ENCODE peak calls at places on chromosomes 3 and 15, in four cellular contexts. I is osteocyte, K is AG04450, B is progenitor cell of endocrine pancreas. D is an unnamed sample.

GRCh38 chr15:51499379-51499976 is 123.1 kb downstream of the DMXL2 start:
- DNase-seq in I (no peak), K (peak; percentile 15), B (no peak), D (no peak)

GRCh38 chr3:186273586-186273985 is 88.4 kb downstream of the DGKG start:
- DNase-seq in I (no peak), K (no peak), B (no peak), D (no peak)

GRCh38 chr3:104438761-104439160 is 927.9 kb upstream of the ALCAM start:
- DNase-seq in I (no peak), K (no peak), B (no peak), D (no peak)

GRCh38 chr3:43036621-43037331 is 57.7 kb downstream of the GASK1A start:
- DNase-seq in I (peak; percentile 68), K (no peak), B (no peak), D (no peak)

GRCh38 chr3:170063691-170064090 is 25.9 kb downstream of the GPR160 start:
- DNase-seq in I (no peak), K (no peak), B (no peak), D (no peak)

GRCh38 chr3:133292251-133292650 is 107.6 kb upstream of the BFSP2 start:
- DNase-seq in I (no peak), K (no peak), B (no peak), D (no peak)

GRCh38 chr3:170953229-170953628 is 44.8 kb upstream of the EIF5A2 start:
- DNase-seq in I (no peak), K (no peak), B (no peak), D (no peak)

GRCh38 chr15:24886538-24886937 is 68.2 kb upstream of the SNRPN start:
- DNase-seq in I (no peak), K (no peak), B (no peak), D (no peak)

GRCh38 chr3:50170689-50171088 is 15.6 kb downstream of the SEMA3F start:
- DNase-seq in I (no peak), K (peak; percentile 26), B (no peak), D (no peak)

GRCh38 chr15:29674661-29675533 is 147.4 kb downstream of the TJP1 start:
- DNase-seq in I (peak; percentile 89), K (no peak), B (peak; percentile 90), D (peak; percentile 73)

GRCh38 chr3:58642846-58643245 is 23.7 kb downstream of the FAM3D start:
- DNase-seq in I (peak; percentile 73), K (no peak), B (no peak), D (no peak)

GRCh38 chr15:67127925-67128324 is 62.5 kb downstream of the SMAD3 start:
- DNase-seq in I (no peak), K (peak; percentile 94), B (no peak), D (no peak)

GRCh38 chr3:111369953-111370352 is 172.0 kb upstream of the CD96 start:
- DNase-seq in I (no peak), K (no peak), B (no peak), D (no peak)

GRCh38 chr15:59158701-59159034 is 48.0 kb upstream of the LDHAL6B start:
- DNase-seq in I (no peak), K (no peak), B (no peak), D (no peak)

GRCh38 chr3:126557415-126557745 is 1.4 kb downstream of the C3orf22 start:
- DNase-seq in I (peak; percentile 83), K (no peak), B (peak; percentile 5), D (peak; percentile 9)

GRCh38 chr15:76994001-76994400 is 925 bp upstream of the PSTPIP1 start:
- DNase-seq in I (no peak), K (no peak), B (no peak), D (no peak)

GRCh38 chr3:177777699-177778098 is 580.4 kb upstream of the TBL1XR1 start:
- DNase-seq in I (no peak), K (no peak), B (no peak), D (no peak)

GRCh38 chr15:48622227-48622626 is 23.3 kb downstream of the FBN1 start:
- DNase-seq in I (no peak), K (no peak), B (no peak), D (no peak)

GRCh38 chr3:125350597-125350996 is 24.5 kb downstream of the ZNF148 start:
- DNase-seq in I (no peak), K (no peak), B (no peak), D (no peak)

GRCh38 chr3:28824316-28824715 is 456.6 kb upstream of the RBMS3 start:
- DNase-seq in I (no peak), K (no peak), B (no peak), D (no peak)

GRCh38 chr3:45583021-45583851 is 11.3 kb upstream of the LIMD1 start:
- DNase-seq in I (no peak), K (no peak), B (no peak), D (no peak)

GRCh38 chr15:36066757-36067156 is 512.7 kb upstream of the CDIN1 start:
- DNase-seq in I (no peak), K (no peak), B (no peak), D (no peak)

GRCh38 chr3:137205394-137206060 is 247.7 kb downstream of the IL20RB start:
- DNase-seq in I (no peak), K (no peak), B (no peak), D (no peak)

GRCh38 chr3:9422712-9423424 is 25.5 kb downstream of the SETD5 start:
- DNase-seq in I (peak; percentile 89), K (peak; percentile 92), B (no peak), D (peak; percentile 67)

GRCh38 chr3:126108689-126109075 is 24.8 kb upstream of the SLC41A3 start:
- DNase-seq in I (peak; percentile 49), K (no peak), B (peak; percentile 3), D (peak; percentile 9)

GRCh38 chr15:95669146-95669922 is 661.2 kb upstream of the NR2F2 start:
- DNase-seq in I (no peak), K (no peak), B (no peak), D (no peak)

GRCh38 chr3:28726840-28727239 is 378.2 kb upstream of the AZI2 start:
- DNase-seq in I (no peak), K (no peak), B (peak; percentile 22), D (no peak)

GRCh38 chr3:141796436-141797166 is 33.4 kb downstream of the GRK7 start:
- DNase-seq in I (no peak), K (no peak), B (no peak), D (no peak)

GRCh38 chr3:48960841-48961413 is 29.1 kb upstream of the P4HTM start:
- DNase-seq in I (no peak), K (no peak), B (no peak), D (no peak)

GRCh38 chr3:197866035-197866434 is 75.0 kb downstream of the LRCH3 start:
- DNase-seq in I (no peak), K (no peak), B (no peak), D (no peak)

GRCh38 chr3:126979076-126979628 is 3.8 kb upstream of the PLXNA1 start:
- DNase-seq in I (no peak), K (no peak), B (no peak), D (no peak)

GRCh38 chr3:100097919-100098896 is 16.1 kb downstream of the FILIP1L start:
- DNase-seq in I (no peak), K (no peak), B (no peak), D (no peak)

GRCh38 chr15:51726302-51727073 is 11.0 kb downstream of the LYSMD2 start:
- DNase-seq in I (no peak), K (peak; percentile 68), B (no peak), D (no peak)

GRCh38 chr3:46478341-46478740 is 13.6 kb upstream of the LTF start:
- DNase-seq in I (no peak), K (no peak), B (no peak), D (no peak)

GRCh38 chr3:187889601-187890404 is 144.5 kb upstream of the BCL6 start:
- DNase-seq in I (no peak), K (no peak), B (no peak), D (no peak)

GRCh38 chr15:27989428-27989827 is 109.7 kb downstream of the OCA2 start:
- DNase-seq in I (no peak), K (no peak), B (no peak), D (no peak)

GRCh38 chr3:112651076-112651475 is 10.1 kb upstream of the CCDC80 start:
- DNase-seq in I (no peak), K (no peak), B (no peak), D (no peak)

DNA sequence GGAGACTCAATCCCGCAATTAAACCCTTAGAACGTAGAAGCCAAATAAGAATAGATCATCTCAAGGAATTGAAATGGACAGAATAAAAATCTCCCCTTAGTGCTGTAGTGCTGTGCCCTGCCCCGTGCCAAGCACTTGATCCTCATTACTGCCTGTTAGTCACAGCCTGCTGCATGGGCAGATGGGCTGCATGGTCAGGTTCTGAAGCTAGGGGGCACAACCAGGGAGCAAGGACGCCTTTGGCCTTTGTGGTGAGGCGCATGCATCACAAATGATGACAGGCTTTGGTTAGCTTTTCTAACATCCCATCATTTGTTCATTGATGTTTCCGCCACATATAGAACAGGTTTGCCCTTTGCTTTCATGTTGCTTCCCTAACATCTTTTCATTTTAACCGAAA is 336.3 kb upstream of the ADAMTS9 start:
- DNase-seq in I (no peak), K (no peak), B (no peak), D (no peak)
- TF ChIP-seq CTCF in I (no peak), K (no peak), B (no peak), D (no peak)

GRCh38 chr3:30473374-30474051 is 132.9 kb upstream of the TGFBR2 start:
- DNase-seq in I (no peak), K (no peak), B (no peak), D (no peak)

GRCh38 chr3:30477149-30477921 is 129.1 kb upstream of the TGFBR2 start:
- DNase-seq in I (no peak), K (no peak), B (no peak), D (no peak)

GRCh38 chr3:30476373-30477082 is 129.9 kb upstream of the TGFBR2 start:
- DNase-seq in I (no peak), K (no peak), B (no peak), D (no peak)

GRCh38 chr3:30475038-30475808 is 131.2 kb upstream of the TGFBR2 start:
- DNase-seq in I (no peak), K (no peak), B (no peak), D (no peak)

DNA sequence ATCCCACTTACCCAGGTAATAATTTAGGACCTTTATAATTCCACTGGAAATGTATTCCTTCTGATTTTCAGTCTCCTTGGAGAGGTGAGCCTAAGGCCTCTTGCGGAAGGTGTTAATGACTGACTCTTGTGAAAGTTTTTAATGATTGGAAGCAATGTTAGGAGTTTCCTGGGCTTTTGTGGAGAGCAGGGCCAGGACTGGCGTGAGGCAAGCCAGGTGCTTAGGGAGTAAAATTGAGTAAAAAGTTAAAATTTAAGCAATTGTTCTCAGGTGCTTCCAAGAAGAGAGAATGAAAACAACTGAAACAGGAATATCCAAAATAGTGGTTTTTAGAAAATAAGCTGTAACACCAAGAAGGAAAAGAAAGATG is 130.6 kb upstream of the TGFBR2 start:
- DNase-seq in I (no peak), K (no peak), B (no peak), D (no peak)
- TF ChIP-seq CTCF in I (no peak), K (no peak), B (no peak), D (no peak)

GRCh38 chr15:61549727-61550126 is 320.6 kb upstream of the RORA start:
- DNase-seq in I (no peak), K (no peak), B (no peak), D (no peak)

GRCh38 chr15:61545763-61546162 is 316.7 kb upstream of the RORA start:
- DNase-seq in I (no peak), K (no peak), B (no peak), D (no peak)
- TF ChIP-seq CTCF in I (no peak), K (no peak), B (no peak), D (no peak)

GRCh38 chr3:124075758-124076157 is 83.8 kb upstream of the ROPN1 start:
- DNase-seq in I (no peak), K (no peak), B (no peak), D (no peak)

GRCh38 chr3:124079912-124080276 is 88.0 kb upstream of the ROPN1 start:
- DNase-seq in I (no peak), K (no peak), B (no peak), D (no peak)

GRCh38 chr3:124078978-124079911 is 87.3 kb upstream of the ROPN1 start:
- DNase-seq in I (no peak), K (no peak), B (no peak), D (no peak)

GRCh38 chr3:124076231-124076630 is 84.3 kb upstream of the ROPN1 start:
- DNase-seq in I (no peak), K (no peak), B (no peak), D (no peak)
- TF ChIP-seq CTCF in I (no peak), K (no peak), B (no peak), D (no peak)

D was measured in mesothelial cell of epicardium.